ENCODE peak calls at places on chromosomes 16 and 17, in four cellular contexts. I is GM12878, K is IMR-90, Y is K562. N is an unnamed sample.

GRCh38 chr17:47317119-47317518 is 6.6 kb upstream of the EFCAB13 start:
- DNase-seq in K (peak), I (no peak), Y (no peak), N (no peak)

GRCh38 chr17:2025220-2025621 is at the start of gene RTN4RL1:
- DNase-seq in K (no peak), I (no peak), Y (peak), N (peak)

GRCh38 chr17:11285946-11286345 is 44.9 kb downstream of the SHISA6 start:
- DNase-seq in Y (no peak), K (no peak), I (no peak), N (no peak)

GRCh38 chr17:50947844-50948514 is 81.8 kb upstream of the TOB1 start:
- DNase-seq in Y (no peak), I (no peak), K (no peak), N (peak)

GRCh38 chr16:5415123-5415522 is 317.5 kb upstream of the EEF2KMT start:
- DNase-seq in Y (no peak), I (no peak), K (no peak), N (no peak)

GRCh38 chr17:64689106-64689505 is 27.0 kb upstream of the SMURF2 start:
- DNase-seq in Y (no peak), K (no peak), I (no peak), N (no peak)

GRCh38 chr17:79657861-79658810 is 47.3 kb upstream of the RBFOX3 start:
- DNase-seq in I (no peak), K (no peak), Y (no peak), N (no peak)

GRCh38 chr17:80487511-80487910 is 11.1 kb upstream of the NPTX1 start:
- DNase-seq in I (no peak), K (no peak), Y (no peak), N (no peak)

GRCh38 chr17:1792495-1793446 is 30.9 kb downstream of the SERPINF1 start:
- DNase-seq in K (no peak), I (no peak), Y (no peak), N (no peak)

GRCh38 chr16:22267764-22268163 is 29.4 kb upstream of the POLR3E start:
- DNase-seq in I (no peak), K (no peak), Y (no peak), N (no peak)

GRCh38 chr17:3959295-3959899 is 4.8 kb downstream of the ATP2A3 start:
- DNase-seq in K (peak), Y (peak), I (no peak), N (peak)

GRCh38 chr17:34199932-34200534 is 55.1 kb upstream of the CCL2 start:
- DNase-seq in I (peak), Y (peak), K (peak), N (peak)

GRCh38 chr16:81610144-81610842 is 165.7 kb downstream of the CMIP start:
- DNase-seq in I (no peak), K (peak), Y (no peak), N (no peak)

GRCh38 chr17:64205804-64206203 is 57.3 kb downstream of the TEX2 start:
- DNase-seq in I (no peak), K (peak), Y (no peak), N (no peak)

GRCh38 chr17:77498875-77499698 is 358.3 kb downstream of the SEC14L1 start:
- DNase-seq in K (no peak), I (no peak), Y (no peak), N (no peak)

GRCh38 chr17:1908699-1909309 is 79.0 kb downstream of the RPA1 start:
- DNase-seq in Y (peak), K (peak), I (no peak), N (peak)

GRCh38 chr16:19175492-19176262 is 7.6 kb downstream of the SYT17 start:
- DNase-seq in I (no peak), Y (no peak), K (no peak), N (no peak)

GRCh38 chr16:14238756-14239155 is 167.6 kb downstream of the MRTFB start:
- DNase-seq in I (no peak), K (no peak), Y (no peak), N (no peak)

GRCh38 chr16:19463468-19464315 is 46.0 kb downstream of the TMC5 start:
- DNase-seq in K (no peak), Y (no peak), I (no peak), N (no peak)

GRCh38 chr16:83715217-83715920 is 92.4 kb upstream of the HSBP1 start:
- DNase-seq in Y (no peak), K (no peak), I (no peak), N (no peak)

GRCh38 chr16:54597222-54597621 is 310.6 kb upstream of the IRX3 start:
- DNase-seq in K (no peak), Y (no peak), I (no peak), N (no peak)

GRCh38 chr16:3235856-3236669 is 1.1 kb upstream of the ZNF200 start:
- DNase-seq in Y (peak), I (no peak), K (no peak), N (peak)
- TF ChIP-seq USF2 in Y (no peak), I (no peak), K (no peak), N (no peak)

GRCh38 chr16:89190150-89190958 is 10.0 kb downstream of the SLC22A31 start:
- DNase-seq in K (no peak), I (no peak), Y (no peak), N (no peak)
- TF ChIP-seq ELK1 in K (no peak), I (no peak), Y (no peak), N (no peak)

GRCh38 chr17:44314869-44315661 is 6.7 kb downstream of the RUNDC3A start:
- DNase-seq in Y (peak), K (no peak), I (no peak), N (peak)

GRCh38 chr17:44315760-44316731 is 7.6 kb downstream of the RUNDC3A start:
- DNase-seq in Y (peak), I (no peak), K (no peak), N (no peak)

GRCh38 chr17:44314524-44314868 is 6.1 kb downstream of the RUNDC3A start:
- DNase-seq in Y (peak), K (no peak), I (no peak), N (no peak)

GRCh38 chr17:44312396-44313104 is 4.1 kb downstream of the RUNDC3A start:
- DNase-seq in Y (peak), K (no peak), I (no peak), N (no peak)

GRCh38 chr17:44314031-44314430 is 5.6 kb downstream of the RUNDC3A start:
- DNase-seq in I (no peak), K (no peak), Y (peak), N (no peak)
- TF ChIP-seq USF2 in I (no peak), K (no peak), Y (no peak), N (no peak)

GRCh38 chr17:68821860-68822693 is 133.1 kb downstream of the ABCA8 start:
- DNase-seq in K (peak), I (no peak), Y (no peak), N (peak)
- TF ChIP-seq ELK1 in K (no peak), I (no peak), Y (no peak), N (no peak)

DNA sequence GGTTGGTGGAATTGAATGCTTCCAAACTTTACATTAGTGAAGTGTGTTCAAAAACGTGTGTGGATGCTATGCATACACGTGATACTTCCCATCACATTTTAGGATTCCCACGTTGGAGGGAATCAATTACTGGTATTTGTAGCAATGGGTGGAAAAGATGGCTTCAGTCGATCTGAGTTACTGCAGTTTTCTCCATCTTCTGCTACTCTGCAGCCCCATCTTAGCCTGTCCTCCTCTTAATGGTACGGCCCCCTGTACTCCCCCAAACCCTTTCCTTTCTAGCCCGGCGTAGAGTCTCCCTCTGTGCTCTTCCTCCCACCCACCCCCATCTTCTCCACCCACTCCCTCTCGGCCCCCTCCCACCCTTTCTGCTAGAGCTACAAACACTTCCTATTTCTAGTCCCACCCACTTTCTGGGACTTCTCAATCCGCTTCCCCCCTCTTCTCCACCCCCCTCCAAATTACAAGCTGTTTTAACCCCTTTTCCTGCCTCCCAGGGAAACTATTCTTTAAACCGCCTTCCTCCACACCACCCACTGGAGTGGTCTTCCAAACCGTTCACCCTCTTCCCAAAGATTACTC is 1.1 kb downstream of the CHTF8 start:
- DNase-seq in K (peak), I (no peak), Y (peak), N (peak)
- TF ChIP-seq USF2 in K (no peak), I (no peak), Y (no peak), N (no peak)

DNA sequence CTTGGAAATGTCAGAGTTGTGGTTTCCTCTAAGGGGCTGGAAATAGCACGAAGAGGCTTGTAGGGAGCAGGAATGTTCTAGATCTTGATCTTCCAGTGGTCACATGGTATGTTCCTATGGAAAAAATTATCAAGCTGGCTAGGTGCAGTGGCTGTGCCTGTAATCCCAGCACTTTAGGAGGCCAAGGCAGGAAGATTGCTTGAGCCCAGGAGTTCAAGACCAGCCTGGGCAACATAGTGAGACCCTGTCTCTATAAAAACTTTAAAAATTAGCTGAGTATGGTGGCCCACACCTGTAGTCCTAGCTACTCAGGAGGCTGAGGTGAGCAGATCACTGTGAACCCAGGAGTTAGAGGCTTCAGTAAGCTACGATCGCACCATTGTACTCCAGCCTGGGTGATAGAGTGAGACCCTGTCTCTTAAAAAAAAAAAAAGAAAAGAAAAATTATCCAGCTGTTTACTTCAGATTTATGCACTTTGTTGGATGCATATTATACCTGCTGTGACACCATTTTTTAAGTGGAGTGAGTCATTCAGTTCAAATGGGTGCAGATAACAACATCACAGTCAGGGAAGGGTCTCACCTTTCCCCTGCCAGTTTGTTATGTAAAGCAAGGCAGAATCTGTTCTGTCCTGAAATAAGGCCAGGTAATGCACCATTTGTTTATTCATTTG is 65.7 kb upstream of the LYRM9 start:
- DNase-seq in I (no peak), K (no peak), Y (no peak), N (no peak)
- TF ChIP-seq ELK1 in I (no peak), K (no peak), Y (no peak), N (no peak)

GRCh38 chr16:85124636-85125346 is 12.5 kb upstream of the CIBAR2 start:
- DNase-seq in K (no peak), I (no peak), Y (no peak), N (no peak)

GRCh38 chr16:85126731-85127662 is 14.7 kb upstream of the CIBAR2 start:
- DNase-seq in I (no peak), K (peak), Y (no peak), N (no peak)

GRCh38 chr16:85125570-85126382 is 13.5 kb upstream of the CIBAR2 start:
- DNase-seq in Y (no peak), I (no peak), K (no peak), N (no peak)

GRCh38 chr16:85126383-85126730 is 14.1 kb upstream of the CIBAR2 start:
- DNase-seq in Y (no peak), I (no peak), K (no peak), N (no peak)

GRCh38 chr16:85123891-85124635 is 11.8 kb upstream of the CIBAR2 start:
- DNase-seq in Y (no peak), K (peak), I (no peak), N (peak)
- TF ChIP-seq USF2 in Y (no peak), K (no peak), I (no peak), N (no peak)

GRCh38 chr16:10940501-10941079 is 1.7 kb downstream of the DEXI start:
- DNase-seq in I (no peak), K (peak), Y (no peak), N (no peak)
- TF ChIP-seq ELK1 in I (no peak), K (no peak), Y (no peak), N (no peak)

GRCh38 chr16:48369765-48370164 is 15.4 kb downstream of the SIAH1 start:
- DNase-seq in I (no peak), Y (no peak), K (no peak), N (no peak)

GRCh38 chr16:48365030-48365600 is 20.1 kb downstream of the SIAH1 start:
- DNase-seq in I (no peak), K (no peak), Y (peak), N (no peak)

GRCh38 chr16:48365601-48366164 is 19.5 kb downstream of the SIAH1 start:
- DNase-seq in I (no peak), K (peak), Y (peak), N (peak)

GRCh38 chr16:48367443-48368049 is 17.7 kb downstream of the SIAH1 start:
- DNase-seq in K (no peak), I (no peak), Y (no peak), N (no peak)

GRCh38 chr16:48366165-48367093 is 18.8 kb downstream of the SIAH1 start:
- DNase-seq in I (peak), Y (peak), K (peak), N (peak)
- TF ChIP-seq USF2 in I (no peak), Y (no peak), K (no peak), N (no peak)